ENCODE peak calls at places on chromosomes 16 and 17, in four cellular contexts. C is HepG2, N is GM12878, H is K562. G is an unnamed sample.

GRCh38 chr16:80594756-80595155 is 54.0 kb downstream of the DYNLRB2 start:
- DNase-seq in C (no peak), N (no peak), H (no peak), G (no peak)

GRCh38 chr17:15457723-15458094 is 9.7 kb downstream of the CDRT4 start:
- DNase-seq in C (no peak), N (no peak), H (no peak), G (no peak)

GRCh38 chr17:56142325-56142724 is 10.9 kb upstream of the ANKFN1 start:
- DNase-seq in C (no peak), N (no peak), H (no peak), G (no peak)

GRCh38 chr16:4613636-4614570 is 785 bp downstream of the UBALD1 start:
- DNase-seq in C (peak), N (no peak), H (peak), G (peak)

GRCh38 chr16:3101018-3101840 is 2.1 kb upstream of the ZSCAN10 start:
- DNase-seq in C (peak), N (no peak), H (peak), G (peak)

GRCh38 chr17:61002316-61002736 is 324.7 kb downstream of the BCAS3 start:
- DNase-seq in C (peak), N (no peak), H (peak), G (peak)

GRCh38 chr16:16158741-16159374 is 64.4 kb downstream of the ABCC6 start:
- DNase-seq in C (no peak), N (no peak), H (no peak), G (no peak)

GRCh38 chr17:76511562-76512365 is 10.5 kb upstream of the RHBDF2 start:
- DNase-seq in C (no peak), N (no peak), H (no peak), G (no peak)

GRCh38 chr17:77861981-77862645 is 96.4 kb upstream of the TNRC6C start:
- DNase-seq in C (no peak), N (no peak), H (no peak), G (no peak)

GRCh38 chr17:50516980-50517379 is 8.7 kb downstream of the MYCBPAP start:
- DNase-seq in C (no peak), N (no peak), H (no peak), G (no peak)

GRCh38 chr16:74759564-74759963 is 15.1 kb downstream of the FA2H start:
- DNase-seq in C (no peak), N (no peak), H (no peak), G (no peak)

GRCh38 chr17:13918247-13918646 is 151.1 kb upstream of the COX10 start:
- DNase-seq in C (no peak), N (no peak), H (no peak), G (no peak)

GRCh38 chr17:229945-230235 is 48.4 kb upstream of the DOC2B start:
- DNase-seq in C (no peak), N (no peak), H (no peak), G (no peak)

DNA sequence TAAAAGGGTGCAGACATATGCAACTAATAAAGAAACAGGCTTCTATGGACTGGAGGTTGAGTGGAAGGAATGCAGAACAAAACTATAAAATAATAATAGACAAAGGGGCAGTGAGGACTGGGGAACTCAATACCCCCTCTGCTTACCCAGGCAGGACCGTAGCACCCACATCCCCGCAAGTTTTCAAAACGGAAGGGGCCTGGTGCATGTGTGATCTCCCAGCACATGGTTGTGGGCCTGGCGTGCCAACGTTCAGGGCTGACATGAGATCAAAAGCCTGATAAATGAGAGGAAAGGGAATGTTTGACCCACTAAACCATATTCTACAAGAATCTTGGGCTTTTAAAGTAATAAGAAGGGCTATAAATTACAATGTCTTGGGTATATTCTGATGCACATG is 297.8 kb upstream of the IRX5 start:
- DNase-seq in C (no peak), N (no peak), H (no peak), G (no peak)
- TF ChIP-seq BHLHE40 in C (no peak), N (no peak), H (no peak), G (no peak)

GRCh38 chr16:2043980-2044451 is 3.6 kb downstream of the NTHL1 start:
- DNase-seq in C (no peak), N (no peak), H (no peak), G (no peak)
- TF ChIP-seq FOXM1 in C (no peak), N (no peak), H (no peak), G (no peak)

GRCh38 chr17:40534431-40535189 is 30.7 kb downstream of the CCR7 start:
- DNase-seq in C (no peak), N (no peak), H (peak), G (no peak)
- TF ChIP-seq BHLHE40 in C (no peak), N (no peak), H (no peak), G (no peak)

GRCh38 chr17:43669971-43670644 is 8.4 kb upstream of the MEOX1 start:
- DNase-seq in C (peak), N (peak), H (no peak), G (peak)
- TF ChIP-seq FOXM1 in C (no peak), N (no peak), H (no peak), G (no peak)

GRCh38 chr16:21279501-21279900 is 1.4 kb upstream of the CRYM start:
- DNase-seq in C (no peak), N (no peak), H (no peak), G (no peak)

GRCh38 chr16:21277045-21277926 is 804 bp downstream of the CRYM start:
- DNase-seq in C (no peak), N (no peak), H (no peak), G (no peak)

GRCh38 chr16:21275529-21275928 is 2.6 kb downstream of the CRYM start:
- DNase-seq in C (no peak), N (no peak), H (no peak), G (no peak)

GRCh38 chr16:21276090-21276489 is 2.0 kb downstream of the CRYM start:
- DNase-seq in C (no peak), N (no peak), H (no peak), G (no peak)

DNA sequence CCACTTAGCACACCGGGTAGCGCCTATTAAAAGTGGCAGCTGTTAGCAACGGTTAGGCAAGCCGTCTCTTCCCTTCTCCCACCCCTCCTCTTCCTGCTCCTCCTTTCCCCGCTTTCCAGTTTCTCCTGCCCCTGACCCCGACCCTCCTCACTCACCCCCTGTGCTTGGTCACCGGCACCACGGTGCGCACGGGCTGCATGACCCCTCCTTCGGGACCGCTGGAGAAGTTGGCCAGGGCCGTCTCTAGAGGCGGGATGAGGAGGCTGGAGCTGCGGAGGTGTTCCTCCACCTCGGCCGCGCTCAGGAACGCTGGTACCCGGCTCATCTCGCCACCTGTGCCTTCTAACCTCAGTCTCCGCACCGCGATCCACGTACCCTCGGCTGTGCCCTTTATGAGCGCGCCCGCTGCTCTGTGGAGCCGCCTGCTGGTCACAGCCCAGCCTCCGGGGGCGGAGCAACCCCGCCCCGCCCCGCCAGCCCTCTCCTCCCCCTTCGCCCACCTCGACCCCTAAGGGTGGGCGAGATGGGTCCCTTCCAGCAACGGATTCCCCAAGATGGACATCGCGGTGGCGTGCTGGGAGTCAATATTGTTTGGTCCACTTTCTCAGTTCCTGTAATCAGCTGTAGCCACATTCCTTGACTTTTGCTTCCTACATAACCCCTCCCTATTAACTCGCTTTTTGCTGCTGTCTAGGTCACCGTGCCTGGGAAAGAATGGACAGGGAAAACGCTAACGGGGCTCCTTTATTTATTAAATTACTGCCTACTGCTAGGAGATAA is at the start of gene CRYM:
- DNase-seq in C (peak), N (no peak), H (peak), G (peak)
- TF ChIP-seq BHLHE40 in C (peak), N (no peak), H (no peak), G (no peak)

DNA sequence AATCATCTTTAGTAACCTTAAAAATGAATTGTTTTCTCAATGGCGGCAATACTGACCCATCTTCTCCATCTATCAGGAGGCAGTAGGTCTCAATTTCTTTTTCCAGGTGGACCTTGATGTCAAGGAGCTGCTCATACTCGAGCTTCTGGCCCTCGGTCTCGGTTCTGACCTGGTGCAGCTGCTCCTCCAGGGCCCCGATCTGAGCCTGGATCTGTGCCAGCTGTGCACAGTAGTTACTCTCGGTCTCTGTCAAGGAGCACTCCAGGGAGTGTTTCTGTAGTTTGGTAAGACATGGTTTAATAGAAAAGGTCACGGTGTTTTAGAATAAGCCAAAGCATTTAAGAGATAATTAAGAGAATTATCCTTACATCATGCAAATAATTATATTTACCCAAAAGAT is 4.9 kb downstream of the KRT27 start:
- DNase-seq in C (no peak), N (no peak), H (no peak), G (no peak)
- TF ChIP-seq FOXM1 in C (no peak), N (no peak), H (no peak), G (no peak)